ENCODE peak calls at places on chromosomes 11 and 22, in four cellular contexts. D is ELF-1, S is dermis microvascular lymphatic vessel endothelial cell, Z is astrocyte of the spinal cord. O is an unnamed sample.

GRCh38 chr11:83284501-83285051 is 1.6 kb downstream of the CCDC90B start:
- DNase-seq in D (no peak), S (no peak), Z (no peak), O (peak)

GRCh38 chr11:116773203-116774112 is 671 bp upstream of the BUD13 start:
- DNase-seq in D (no peak), S (no peak), Z (peak), O (peak)

GRCh38 chr11:30917859-30918478 is 331.8 kb upstream of the MPPED2 start:
- DNase-seq in D (peak), S (peak), Z (peak), O (peak)

GRCh38 chr11:134349109-134349801 is 17.5 kb downstream of the GLB1L2 start:
- DNase-seq in D (no peak), S (no peak), Z (no peak), O (no peak)

GRCh38 chr22:24507742-24508141 is 12.6 kb downstream of the UPB1 start:
- DNase-seq in D (peak), S (no peak), Z (no peak), O (no peak)

GRCh38 chr11:73200256-73200655 is 17.8 kb upstream of the P2RY2 start:
- DNase-seq in D (peak), S (no peak), Z (no peak), O (no peak)

GRCh38 chr22:29205598-29206371 is at the start of gene EMID1:
- DNase-seq in D (peak), S (no peak), Z (no peak), O (peak)

GRCh38 chr22:20566420-20567260 is 59.2 kb downstream of the MED15 start:
- DNase-seq in D (no peak), S (no peak), Z (peak), O (no peak)

GRCh38 chr11:17972987-17973386 is 39.9 kb downstream of the SERGEF start:
- DNase-seq in D (peak), S (peak), Z (peak), O (peak)

GRCh38 chr11:102573851-102574250 is 43.3 kb upstream of the MMP7 start:
- DNase-seq in D (no peak), S (no peak), Z (no peak), O (no peak)

GRCh38 chr11:7546324-7546791 is 32.6 kb downstream of the PPFIBP2 start:
- DNase-seq in D (no peak), S (no peak), Z (no peak), O (no peak)

GRCh38 chr11:121514998-121515671 is 62.4 kb upstream of the SORL1-AS1 start:
- DNase-seq in D (no peak), S (no peak), Z (no peak), O (no peak)

GRCh38 chr11:75547617-75548054 is 14.4 kb upstream of the SERPINH1 start:
- DNase-seq in D (peak), S (peak), Z (peak), O (peak)

GRCh38 chr11:36702330-36703054 is 104.5 kb upstream of the RAG2 start:
- DNase-seq in D (peak), S (peak), Z (peak), O (peak)

GRCh38 chr11:122207505-122207904 is 91.5 kb upstream of the BLID start:
- DNase-seq in D (no peak), S (peak), Z (peak), O (no peak)

GRCh38 chr11:88179141-88179540 is 3.9 kb upstream of the RAB38 start:
- DNase-seq in D (no peak), S (no peak), Z (peak), O (no peak)

GRCh38 chr11:103789957-103790356 is 246.5 kb upstream of the DDI1 start:
- DNase-seq in D (no peak), S (no peak), Z (no peak), O (no peak)

GRCh38 chr11:6995703-6996102 is 24.4 kb downstream of the ZNF214 start:
- DNase-seq in D (no peak), S (no peak), Z (no peak), O (no peak)

GRCh38 chr11:11984563-11984962 is 23.9 kb downstream of the DKK3 start:
- DNase-seq in D (peak), S (no peak), Z (no peak), O (no peak)

GRCh38 chr22:44362249-44363040 is 49.7 kb upstream of the SHISAL1 start:
- DNase-seq in D (no peak), S (no peak), Z (no peak), O (no peak)

GRCh38 chr11:64954201-64954600 is 17.7 kb downstream of the MAJIN start:
- DNase-seq in D (no peak), S (no peak), Z (no peak), O (no peak)

GRCh38 chr22:17269607-17270261 is 50.5 kb upstream of the ADA2 start:
- DNase-seq in D (no peak), S (no peak), Z (no peak), O (no peak)

GRCh38 chr11:121321614-121322243 is 29.2 kb downstream of the SC5D start:
- DNase-seq in D (peak), S (no peak), Z (peak), O (peak)

GRCh38 chr11:127376316-127376715 is 375.7 kb upstream of the KIRREL3 start:
- DNase-seq in D (no peak), S (no peak), Z (no peak), O (no peak)

GRCh38 chr11:2312232-2313042 is 10.6 kb downstream of the TSPAN32 start:
- DNase-seq in D (no peak), S (no peak), Z (peak), O (peak)

O was measured in OCI-M1.